ENCODE peak calls at places on chromosomes 4 and X, in nine cellular contexts. One of them, this sample, is unnamed.

GRCh38 chrX:130676861-130677260 is 226.1 kb downstream of the ENOX2 start:
- DNase-seq in stimulated activated CD4-positive, alpha-beta T cell treated with anti-CD3 and anti-CD28 coated beads, Interleukin-1b, Interleukin-23, amount 100 ng/mL, for 48 hours: no peak
- DNase-seq in CD4-positive, alpha-beta memory T cell: no peak
- DNase-seq in CD8-positive, alpha-beta T cell: no peak
- DNase-seq in Calu3: no peak
- DNase-seq in tibial artery: no peak
- DNase-seq in NB4: no peak
- DNase-seq in endothelial cell: no peak
- DNase-seq in choroid plexus epithelial cell: peak
- DNase-seq in this sample: no peak

GRCh38 chr4:98659106-98659592 is 738 bp upstream of the TSPAN5 start:
- DNase-seq in endothelial cell: peak
- DNase-seq in Calu3: no peak
- DNase-seq in tibial artery: no peak
- DNase-seq in NB4: peak
- DNase-seq in stimulated activated CD4-positive, alpha-beta T cell treated with anti-CD3 and anti-CD28 coated beads, Interleukin-1b, Interleukin-23, amount 100 ng/mL, for 48 hours: no peak
- DNase-seq in CD4-positive, alpha-beta memory T cell: no peak
- DNase-seq in CD8-positive, alpha-beta T cell: no peak
- DNase-seq in choroid plexus epithelial cell: no peak
- DNase-seq in this sample: no peak

GRCh38 chr4:54234497-54235205 is 5.6 kb downstream of the PDGFRA start:
- DNase-seq in tibial artery: no peak
- DNase-seq in endothelial cell: no peak
- DNase-seq in NB4: no peak
- DNase-seq in Calu3: no peak
- DNase-seq in CD4-positive, alpha-beta memory T cell: no peak
- DNase-seq in stimulated activated CD4-positive, alpha-beta T cell treated with anti-CD3 and anti-CD28 coated beads, Interleukin-1b, Interleukin-23, amount 100 ng/mL, for 48 hours: no peak
- DNase-seq in choroid plexus epithelial cell: peak
- DNase-seq in CD8-positive, alpha-beta T cell: no peak
- DNase-seq in this sample: no peak

GRCh38 chr4:21001490-21001889 is 301.2 kb downstream of the PACRGL start:
- DNase-seq in stimulated activated CD4-positive, alpha-beta T cell treated with anti-CD3 and anti-CD28 coated beads, Interleukin-1b, Interleukin-23, amount 100 ng/mL, for 48 hours: no peak
- DNase-seq in CD4-positive, alpha-beta memory T cell: no peak
- DNase-seq in choroid plexus epithelial cell: no peak
- DNase-seq in NB4: no peak
- DNase-seq in endothelial cell: no peak
- DNase-seq in CD8-positive, alpha-beta T cell: no peak
- DNase-seq in tibial artery: no peak
- DNase-seq in Calu3: no peak
- DNase-seq in this sample: no peak

GRCh38 chrX:17860179-17860780 is 818 bp downstream of the RAI2 start:
- DNase-seq in endothelial cell: peak
- DNase-seq in CD4-positive, alpha-beta memory T cell: no peak
- DNase-seq in NB4: no peak
- DNase-seq in Calu3: no peak
- DNase-seq in tibial artery: no peak
- DNase-seq in CD8-positive, alpha-beta T cell: no peak
- DNase-seq in stimulated activated CD4-positive, alpha-beta T cell treated with anti-CD3 and anti-CD28 coated beads, Interleukin-1b, Interleukin-23, amount 100 ng/mL, for 48 hours: no peak
- DNase-seq in choroid plexus epithelial cell: peak
- DNase-seq in this sample: no peak

GRCh38 chrX:108245462-108245861 is 153.9 kb downstream of the ATG4A start:
- DNase-seq in choroid plexus epithelial cell: no peak
- DNase-seq in Calu3: no peak
- DNase-seq in NB4: peak
- DNase-seq in CD8-positive, alpha-beta T cell: no peak
- DNase-seq in stimulated activated CD4-positive, alpha-beta T cell treated with anti-CD3 and anti-CD28 coated beads, Interleukin-1b, Interleukin-23, amount 100 ng/mL, for 48 hours: no peak
- DNase-seq in endothelial cell: no peak
- DNase-seq in CD4-positive, alpha-beta memory T cell: no peak
- DNase-seq in tibial artery: no peak
- DNase-seq in this sample: peak

GRCh38 chr4:62093735-62094134 is 893.6 kb downstream of the ADGRL3 start:
- DNase-seq in Calu3: no peak
- DNase-seq in endothelial cell: no peak
- DNase-seq in NB4: no peak
- DNase-seq in tibial artery: no peak
- DNase-seq in choroid plexus epithelial cell: no peak
- DNase-seq in CD4-positive, alpha-beta memory T cell: no peak
- DNase-seq in stimulated activated CD4-positive, alpha-beta T cell treated with anti-CD3 and anti-CD28 coated beads, Interleukin-1b, Interleukin-23, amount 100 ng/mL, for 48 hours: no peak
- DNase-seq in CD8-positive, alpha-beta T cell: no peak
- DNase-seq in this sample: no peak

GRCh38 chr4:15084780-15085179 is 82.5 kb downstream of the CPEB2 start:
- DNase-seq in CD4-positive, alpha-beta memory T cell: no peak
- DNase-seq in choroid plexus epithelial cell: no peak
- DNase-seq in endothelial cell: no peak
- DNase-seq in stimulated activated CD4-positive, alpha-beta T cell treated with anti-CD3 and anti-CD28 coated beads, Interleukin-1b, Interleukin-23, amount 100 ng/mL, for 48 hours: no peak
- DNase-seq in CD8-positive, alpha-beta T cell: no peak
- DNase-seq in NB4: no peak
- DNase-seq in Calu3: no peak
- DNase-seq in tibial artery: no peak
- DNase-seq in this sample: no peak

GRCh38 chr4:78710536-78710935 is 65.6 kb upstream of the BMP2K start:
- DNase-seq in endothelial cell: no peak
- DNase-seq in tibial artery: no peak
- DNase-seq in CD4-positive, alpha-beta memory T cell: no peak
- DNase-seq in stimulated activated CD4-positive, alpha-beta T cell treated with anti-CD3 and anti-CD28 coated beads, Interleukin-1b, Interleukin-23, amount 100 ng/mL, for 48 hours: no peak
- DNase-seq in Calu3: no peak
- DNase-seq in CD8-positive, alpha-beta T cell: no peak
- DNase-seq in choroid plexus epithelial cell: no peak
- DNase-seq in NB4: no peak
- DNase-seq in this sample: no peak

GRCh38 chr4:108045687-108046024 is 56.0 kb downstream of the HADH start:
- DNase-seq in stimulated activated CD4-positive, alpha-beta T cell treated with anti-CD3 and anti-CD28 coated beads, Interleukin-1b, Interleukin-23, amount 100 ng/mL, for 48 hours: peak
- DNase-seq in CD4-positive, alpha-beta memory T cell: no peak
- DNase-seq in choroid plexus epithelial cell: no peak
- DNase-seq in tibial artery: no peak
- DNase-seq in CD8-positive, alpha-beta T cell: no peak
- DNase-seq in Calu3: no peak
- DNase-seq in NB4: no peak
- DNase-seq in endothelial cell: no peak
- DNase-seq in this sample: no peak

GRCh38 chr4:186473933-186474332 is 81.4 kb downstream of the MTNR1A start:
- DNase-seq in tibial artery: no peak
- DNase-seq in stimulated activated CD4-positive, alpha-beta T cell treated with anti-CD3 and anti-CD28 coated beads, Interleukin-1b, Interleukin-23, amount 100 ng/mL, for 48 hours: no peak
- DNase-seq in CD4-positive, alpha-beta memory T cell: no peak
- DNase-seq in choroid plexus epithelial cell: no peak
- DNase-seq in endothelial cell: no peak
- DNase-seq in Calu3: no peak
- DNase-seq in CD8-positive, alpha-beta T cell: no peak
- DNase-seq in NB4: no peak
- DNase-seq in this sample: no peak

GRCh38 chr4:88868510-88868909 is 170.9 kb upstream of the NAP1L5 start:
- DNase-seq in NB4: no peak
- DNase-seq in stimulated activated CD4-positive, alpha-beta T cell treated with anti-CD3 and anti-CD28 coated beads, Interleukin-1b, Interleukin-23, amount 100 ng/mL, for 48 hours: no peak
- DNase-seq in Calu3: no peak
- DNase-seq in CD8-positive, alpha-beta T cell: no peak
- DNase-seq in endothelial cell: no peak
- DNase-seq in choroid plexus epithelial cell: no peak
- DNase-seq in tibial artery: no peak
- DNase-seq in CD4-positive, alpha-beta memory T cell: no peak
- DNase-seq in this sample: no peak

GRCh38 chrX:3154386-3154991 is 113.2 kb downstream of the ARSF start:
- DNase-seq in choroid plexus epithelial cell: no peak
- DNase-seq in Calu3: no peak
- DNase-seq in CD8-positive, alpha-beta T cell: no peak
- DNase-seq in stimulated activated CD4-positive, alpha-beta T cell treated with anti-CD3 and anti-CD28 coated beads, Interleukin-1b, Interleukin-23, amount 100 ng/mL, for 48 hours: no peak
- DNase-seq in CD4-positive, alpha-beta memory T cell: no peak
- DNase-seq in NB4: peak
- DNase-seq in tibial artery: no peak
- DNase-seq in endothelial cell: no peak
- DNase-seq in this sample: no peak

GRCh38 chrX:55709735-55710134 is 7.8 kb upstream of the RRAGB start:
- DNase-seq in tibial artery: no peak
- DNase-seq in stimulated activated CD4-positive, alpha-beta T cell treated with anti-CD3 and anti-CD28 coated beads, Interleukin-1b, Interleukin-23, amount 100 ng/mL, for 48 hours: no peak
- DNase-seq in CD4-positive, alpha-beta memory T cell: no peak
- DNase-seq in CD8-positive, alpha-beta T cell: no peak
- DNase-seq in choroid plexus epithelial cell: no peak
- DNase-seq in Calu3: no peak
- DNase-seq in NB4: peak
- DNase-seq in endothelial cell: no peak
- DNase-seq in this sample: peak

This sample was measured in SJCRH30.